ENCODE peak calls at places on chromosomes 12 and 14, in nine cellular contexts. I, T, Q, H, C, R, P, V and E are unnamed samples.

GRCh38 chr14:68981124-68981523 is 2.0 kb upstream of the ACTN1 start:
- DNase-seq in I (no peak), T (no peak), Q (no peak), H (no peak), C (peak; percentile 50), R (no peak), P (no peak), V (no peak), E (no peak)

GRCh38 chr14:90454041-90455000 is 57.5 kb downstream of the CALM1 start:
- DNase-seq in I (peak; percentile 81), T (no peak), Q (peak; percentile 98), H (peak; percentile 89), C (peak; percentile 97), R (no peak), P (peak; percentile 86), V (peak; percentile 87), E (peak; percentile 55)

GRCh38 chr14:90556050-90556477 is 159.2 kb downstream of the CALM1 start:
- DNase-seq in I (peak; percentile 57), T (peak; percentile 52), Q (no peak), H (peak; percentile 20), C (peak; percentile 92), R (no peak), P (no peak), V (no peak), E (no peak)

GRCh38 chr12:48765753-48766162 is 23.1 kb downstream of the ADCY6 start:
- DNase-seq in I (no peak), T (peak; percentile 73), Q (no peak), H (no peak), C (peak; percentile 53), R (no peak), P (no peak), V (peak; percentile 48), E (peak; percentile 31)

GRCh38 chr12:55847033-55847432 is 4.3 kb upstream of the MMP19 start:
- DNase-seq in I (no peak), T (no peak), Q (no peak), H (no peak), C (no peak), R (no peak), P (no peak), V (peak; percentile 72), E (peak; percentile 73)

GRCh38 chr12:104223599-104224168 is 8.1 kb downstream of the TXNRD1 start:
- DNase-seq in I (no peak), T (no peak), Q (no peak), H (no peak), C (peak; percentile 30), R (no peak), P (no peak), V (no peak), E (no peak)

GRCh38 chr14:62409185-62409584 is 636.1 kb downstream of the KCNH5 start:
- DNase-seq in I (no peak), T (no peak), Q (no peak), H (no peak), C (no peak), R (no peak), P (no peak), V (no peak), E (no peak)

GRCh38 chr12:93344876-93345275 is 32.8 kb upstream of the NUDT4 start:
- DNase-seq in I (no peak), T (no peak), Q (no peak), H (no peak), C (no peak), R (no peak), P (no peak), V (no peak), E (no peak)

GRCh38 chr14:39169541-39169900 is 612 bp downstream of the TRAPPC6B start:
- DNase-seq in I (no peak), T (no peak), Q (no peak), H (no peak), C (no peak), R (no peak), P (no peak), V (no peak), E (no peak)

GRCh38 chr14:60565211-60565610 is 56.3 kb downstream of the SIX6 start:
- DNase-seq in I (no peak), T (no peak), Q (no peak), H (no peak), C (peak; percentile 7), R (no peak), P (no peak), V (peak; percentile 18), E (peak; percentile 37)

GRCh38 chr14:50082784-50083466 is 33.4 kb downstream of the VCPKMT start:
- DNase-seq in I (peak; percentile 57), T (peak; percentile 91), Q (no peak), H (no peak), C (no peak), R (no peak), P (no peak), V (no peak), E (no peak)

GRCh38 chr14:92990456-92991430 is 67.8 kb downstream of the CHGA start:
- DNase-seq in I (no peak), T (peak; percentile 60), Q (no peak), H (no peak), C (peak; percentile 84), R (peak; percentile 50), P (no peak), V (no peak), E (no peak)

GRCh38 chr12:81992461-81992860 is 233.3 kb upstream of the PPFIA2 start:
- DNase-seq in I (peak; percentile 34), T (no peak), Q (no peak), H (no peak), C (peak; percentile 37), R (no peak), P (no peak), V (no peak), E (peak; percentile 46)

GRCh38 chr12:53536962-53537361 is 29.7 kb upstream of the NPFF start:
- DNase-seq in I (no peak), T (no peak), Q (no peak), H (no peak), C (no peak), R (no peak), P (no peak), V (no peak), E (no peak)

GRCh38 chr12:68207276-68207675 is 18.3 kb downstream of the IL26 start:
- DNase-seq in I (no peak), T (no peak), Q (no peak), H (no peak), C (no peak), R (no peak), P (no peak), V (no peak), E (no peak)

GRCh38 chr12:131607658-131608447 is 103.0 kb upstream of the SFSWAP start:
- DNase-seq in I (no peak), T (peak; percentile 64), Q (no peak), H (no peak), C (no peak), R (no peak), P (no peak), V (no peak), E (no peak)

GRCh38 chr12:42039146-42039545 is 105.5 kb downstream of the GXYLT1 start:
- DNase-seq in I (no peak), T (no peak), Q (no peak), H (no peak), C (no peak), R (no peak), P (no peak), V (peak; percentile 65), E (peak; percentile 61)

GRCh38 chr12:122348505-122348904 is 74.0 kb downstream of the CLIP1 start:
- DNase-seq in I (no peak), T (no peak), Q (no peak), H (no peak), C (no peak), R (no peak), P (no peak), V (no peak), E (no peak)